ENCODE peak calls at places on chromosomes 1 and 21, in eight cellular contexts. Z is lung; S is endothelial cell; A is Calu3; K is HFFc6; W is CD8-positive, alpha-beta T cell; T is choroid plexus epithelial cell; Y is foreskin fibroblast. M is an unnamed sample.

GRCh38 chr1:154416496-154417337 is 11.6 kb downstream of the IL6R start:
- DNase-seq in Y (no peak), A (no peak), K (no peak), Z (no peak), S (no peak), T (no peak), W (no peak), M (no peak)

GRCh38 chr1:88296227-88297010 is 387.7 kb upstream of the PKN2 start:
- DNase-seq in K (no peak), W (no peak), Y (no peak), T (no peak), S (no peak), Z (no peak), A (no peak), M (no peak)

GRCh38 chr21:42066521-42066920 is 4.6 kb upstream of the UMODL1 start:
- DNase-seq in T (no peak), A (no peak), S (no peak), Z (no peak), K (no peak), Y (no peak), W (no peak), M (no peak)

GRCh38 chr1:200243042-200243437 is 166.8 kb downstream of the ZNF281 start:
- DNase-seq in Z (no peak), A (no peak), T (peak; percentile 24), S (no peak), Y (peak; percentile 74), W (no peak), K (peak; percentile 25), M (no peak)

GRCh38 chr1:72724951-72725863 is 442.9 kb upstream of the NEGR1 start:
- DNase-seq in T (no peak), S (peak; percentile 35), A (no peak), W (no peak), Y (no peak), Z (no peak), K (no peak), M (no peak)

GRCh38 chr1:244046907-244047738 is 4.0 kb upstream of the ZBTB18 start:
- DNase-seq in W (no peak), Y (peak; percentile 58), Z (no peak), T (peak; percentile 41), A (no peak), S (no peak), K (no peak), M (no peak)

GRCh38 chr1:160351629-160352028 is 8.4 kb downstream of the NCSTN start:
- DNase-seq in K (no peak), Y (no peak), W (no peak), Z (no peak), T (no peak), S (no peak), A (no peak), M (no peak)

GRCh38 chr1:150550222-150551048 is 1.2 kb downstream of the ADAMTSL4 start:
- DNase-seq in W (no peak), Z (no peak), K (no peak), S (no peak), A (no peak), Y (peak; percentile 59), T (no peak), M (no peak)

GRCh38 chr1:183834568-183834967 is 29.6 kb downstream of the RGL1 start:
- DNase-seq in Z (no peak), Y (no peak), A (no peak), K (no peak), T (no peak), W (no peak), S (no peak), M (no peak)

GRCh38 chr1:113538225-113538624 is 147.9 kb downstream of the MAGI3 start:
- DNase-seq in K (peak; percentile 66), A (no peak), S (no peak), W (no peak), Y (peak; percentile 64), T (no peak), Z (no peak), M (no peak)

GRCh38 chr1:56284933-56285332 is 294.4 kb downstream of the PLPP3 start:
- DNase-seq in T (peak; percentile 53), Y (peak; percentile 68), S (no peak), A (peak; percentile 71), K (no peak), W (no peak), Z (no peak), M (no peak)

GRCh38 chr1:39167632-39168209 is 36.8 kb upstream of the MACF1 start:
- DNase-seq in T (peak; percentile 91), Y (peak; percentile 63), K (no peak), S (no peak), Z (peak; percentile 58), A (no peak), W (no peak), M (no peak)

DNA sequence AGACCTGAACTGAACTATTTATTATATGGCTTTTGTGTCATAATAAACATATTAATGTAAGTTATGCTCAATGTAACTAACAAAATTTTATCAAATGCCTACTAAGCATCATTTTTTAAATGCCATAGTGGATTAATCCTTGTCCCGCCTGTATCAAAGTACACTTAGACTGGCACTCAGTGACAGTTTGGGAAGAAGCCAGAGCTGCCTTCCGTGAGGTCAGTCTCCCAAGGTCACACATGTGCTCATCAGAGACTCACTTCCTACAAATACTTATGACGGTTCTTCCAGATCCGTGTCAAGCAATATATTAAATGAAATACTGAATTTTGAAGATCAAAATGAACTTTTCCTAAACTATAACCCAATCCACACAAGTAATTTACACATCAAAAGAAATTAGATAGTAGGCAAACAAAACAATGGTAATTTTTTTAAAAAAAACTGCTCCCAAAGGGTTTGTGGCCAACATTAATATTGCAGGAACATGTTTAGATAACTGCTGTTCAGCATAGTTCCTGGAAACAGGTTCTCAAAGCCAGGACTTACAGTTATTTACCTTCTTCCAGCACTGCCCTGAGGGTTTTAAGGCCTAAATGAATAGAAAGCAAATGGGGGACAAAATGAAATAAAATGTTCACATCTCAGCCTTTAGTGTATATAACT is 27.2 kb downstream of the WLS start:
- DNase-seq in T (no peak), W (no peak), A (no peak), S (no peak), Y (no peak), K (no peak), Z (no peak), M (no peak)
- TF ChIP-seq CTCF in T (no peak), W (no peak), A (no peak), S (no peak), Y (no peak), K (peak; percentile 40), Z (no peak), M (no peak)

DNA sequence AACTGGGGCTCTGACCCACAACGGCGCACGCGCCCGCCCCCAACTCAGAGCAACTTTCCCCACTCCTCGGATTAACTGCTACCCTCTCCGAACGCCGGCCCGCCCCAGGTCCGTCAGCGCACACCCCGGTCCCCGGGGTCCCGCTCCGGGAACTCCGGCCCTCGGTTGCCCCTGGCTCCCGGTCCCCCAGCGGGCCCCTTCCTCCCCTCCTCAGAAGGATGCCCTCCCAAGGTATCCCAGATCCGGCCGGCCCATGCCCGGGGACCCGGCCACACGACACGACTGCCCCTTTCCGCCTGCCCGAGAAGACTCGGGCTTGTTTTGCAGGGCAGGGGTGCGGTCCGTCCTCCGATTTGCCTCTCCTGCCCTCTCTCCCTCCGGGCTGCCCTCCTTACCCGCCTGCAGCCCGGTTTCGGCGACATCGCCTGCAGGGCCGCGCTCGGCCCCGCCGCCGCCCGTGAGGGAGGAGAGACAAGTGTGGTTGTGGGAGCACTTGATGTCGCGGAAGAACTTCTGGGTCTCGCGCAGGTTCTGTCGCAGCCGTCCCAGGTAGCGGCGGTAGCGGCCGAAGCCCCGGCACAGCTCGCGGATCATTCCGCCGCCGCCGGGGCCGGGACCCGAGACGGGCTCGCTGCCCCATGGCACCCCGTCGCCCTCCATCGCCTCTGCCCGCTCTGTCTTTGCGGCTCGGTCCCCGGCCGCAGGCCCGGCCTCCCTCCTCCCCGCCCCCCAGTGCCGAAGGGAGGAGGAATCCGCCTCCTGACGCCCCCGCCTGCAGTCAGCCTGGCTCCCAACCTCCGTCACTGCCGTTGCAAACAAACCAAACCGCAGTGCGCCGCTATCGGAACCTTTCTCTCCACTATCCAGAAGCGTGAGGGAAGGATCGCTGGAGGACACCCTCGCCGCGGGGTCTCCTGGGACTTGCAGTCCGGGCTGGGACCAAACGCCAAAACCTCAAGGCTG is at the start of gene DSTYK:
- DNase-seq in K (peak; percentile 95), A (peak; percentile 92), Y (peak; percentile 98), T (peak; percentile 98), S (peak; percentile 86), W (peak; percentile 88), Z (peak; percentile 94), M (peak; percentile 81)
- TF ChIP-seq CTCF in K (no peak), A (no peak), Y (no peak), T (peak; percentile 24), S (no peak), W (no peak), Z (no peak), M (no peak)

GRCh38 chr1:197677752-197678295 is 97.5 kb downstream of the DENND1B start:
- DNase-seq in Y (no peak), K (no peak), A (no peak), W (no peak), T (no peak), Z (no peak), S (no peak), M (no peak)
- TF ChIP-seq CTCF in Y (no peak), K (no peak), A (no peak), W (no peak), T (no peak), Z (no peak), S (no peak), M (no peak)

GRCh38 chr1:47332779-47333577 is 612 bp upstream of the CMPK1 start:
- DNase-seq in Z (no peak), W (no peak), S (no peak), K (no peak), A (no peak), Y (no peak), T (no peak), M (no peak)
- TF ChIP-seq CTCF in Z (no peak), W (no peak), S (no peak), K (no peak), A (no peak), Y (no peak), T (no peak), M (no peak)

DNA sequence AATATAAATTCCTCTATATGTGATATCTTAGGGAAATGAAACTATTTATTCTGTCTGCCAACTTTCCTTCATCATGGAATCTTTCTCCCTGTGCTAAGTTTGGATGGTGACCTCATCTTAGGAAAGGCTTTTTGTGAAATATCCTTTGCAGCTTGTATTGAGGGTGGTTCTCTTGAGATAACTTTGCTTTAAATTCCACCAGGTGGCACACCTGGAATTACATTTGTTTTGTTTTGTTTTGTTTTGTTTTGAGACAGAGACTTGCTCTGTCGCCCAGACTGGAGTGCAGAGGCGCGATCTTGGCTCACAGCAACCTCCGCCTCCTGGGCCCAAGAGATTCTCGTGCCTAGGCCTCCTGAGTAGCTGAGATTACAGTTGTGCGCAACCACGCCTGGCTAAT is 7.6 kb upstream of the CD1A start:
- DNase-seq in K (no peak), Z (no peak), T (no peak), W (no peak), A (no peak), Y (no peak), S (no peak), M (no peak)
- TF ChIP-seq CTCF in K (no peak), Z (no peak), T (no peak), W (no peak), A (no peak), Y (no peak), S (no peak), M (no peak)

M was measured in activated B cell treated with CpG ODN at 0.5 μM for 24 hours.